ENCODE peak calls at places on chromosome 10, in seven cellular contexts. I is neuronal stem cell, Q is psoas muscle, W is cardiac muscle cell, X is GM23338, P is fibroblast of lung, H is tibial nerve. D is an unnamed sample.

GRCh38 chr10:79098596-79099015 is 29.8 kb downstream of the ZMIZ1 start:
- DNase-seq in P (peak; percentile 88), Q (no peak), H (no peak), X (no peak), I (no peak), W (no peak), D (no peak)

GRCh38 chr10:91453535-91453934 is 43.4 kb downstream of the HECTD2 start:
- DNase-seq in I (no peak), X (no peak), P (no peak), W (no peak), H (no peak), Q (no peak), D (no peak)

GRCh38 chr10:70694410-70695179 is 22.3 kb downstream of the ADAMTS14 start:
- DNase-seq in X (no peak), P (peak; percentile 96), I (no peak), Q (no peak), H (no peak), W (no peak), D (no peak)

GRCh38 chr10:30285970-30286369 is 63.1 kb downstream of the MTPAP start:
- DNase-seq in Q (no peak), I (no peak), W (no peak), X (no peak), P (no peak), H (no peak), D (no peak)

GRCh38 chr10:81116201-81116600 is 578.5 kb downstream of the SH2D4B start:
- DNase-seq in H (no peak), P (no peak), I (no peak), X (no peak), Q (no peak), W (no peak), D (no peak)

GRCh38 chr10:122646511-122647382 is 52.9 kb downstream of the C10orf120 start:
- DNase-seq in W (peak; percentile 17), X (no peak), P (no peak), Q (no peak), I (no peak), H (no peak), D (no peak)

GRCh38 chr10:84208023-84208422 is 13.7 kb downstream of the CDHR1 start:
- DNase-seq in W (no peak), P (no peak), X (no peak), H (no peak), I (no peak), Q (no peak), D (no peak)

GRCh38 chr10:62172465-62172864 is 96.2 kb downstream of the RTKN2 start:
- DNase-seq in Q (no peak), W (no peak), P (no peak), X (no peak), I (no peak), H (no peak), D (no peak)

GRCh38 chr10:12337407-12337806 is 11.9 kb upstream of the CAMK1D start:
- DNase-seq in W (no peak), I (no peak), H (no peak), P (peak; percentile 78), Q (no peak), X (no peak), D (no peak)

GRCh38 chr10:5070648-5071410 is 23.4 kb upstream of the AKR1C3 start:
- DNase-seq in H (no peak), X (no peak), I (no peak), W (no peak), Q (no peak), P (peak; percentile 8), D (no peak)

GRCh38 chr10:71268247-71268691 is 50.8 kb upstream of the SLC29A3 start:
- DNase-seq in P (peak; percentile 59), I (no peak), X (peak; percentile 64), H (no peak), Q (no peak), W (peak; percentile 68), D (no peak)

GRCh38 chr10:101135151-101136006 is 4.3 kb downstream of the TLX1 start:
- DNase-seq in X (no peak), I (no peak), P (no peak), W (no peak), Q (no peak), H (no peak), D (no peak)

GRCh38 chr10:77496941-77497420 is 140.6 kb downstream of the KCNMA1 start:
- DNase-seq in P (peak; percentile 60), X (no peak), H (no peak), W (no peak), I (peak; percentile 26), Q (no peak), D (no peak)

GRCh38 chr10:116756277-116756676 is 13.9 kb upstream of the HSPA12A start:
- DNase-seq in I (no peak), P (no peak), W (no peak), X (no peak), Q (no peak), H (peak; percentile 45), D (peak; percentile 41)

GRCh38 chr10:98418596-98419265 is 3.7 kb upstream of the PYROXD2 start:
- DNase-seq in I (no peak), X (no peak), W (no peak), P (no peak), H (no peak), Q (no peak), D (no peak)

GRCh38 chr10:21363753-21364104 is 161.8 kb downstream of the SKIDA1 start:
- DNase-seq in I (no peak), Q (no peak), P (no peak), X (no peak), W (no peak), H (no peak), D (no peak)

GRCh38 chr10:118981946-118982345 is 47.6 kb upstream of the NANOS1 start:
- DNase-seq in W (no peak), P (no peak), H (no peak), I (no peak), Q (no peak), X (no peak), D (no peak)

GRCh38 chr10:127012071-127012768 is 107.0 kb downstream of the DOCK1 start:
- DNase-seq in P (no peak), X (no peak), H (no peak), W (no peak), Q (no peak), I (no peak), D (no peak)

GRCh38 chr10:84204122-84204521 is 9.8 kb downstream of the CDHR1 start:
- DNase-seq in P (no peak), Q (no peak), H (no peak), I (no peak), X (peak; percentile 74), W (no peak), D (no peak)

GRCh38 chr10:70458329-70459060 is 17.0 kb upstream of the NODAL start:
- DNase-seq in W (peak; percentile 68), Q (peak; percentile 86), H (peak; percentile 41), P (peak; percentile 82), I (peak; percentile 41), X (peak; percentile 63), D (peak; percentile 40)

GRCh38 chr10:75446508-75446907 is 15.1 kb downstream of the LRMDA start:
- DNase-seq in H (no peak), Q (no peak), X (no peak), W (no peak), P (no peak), I (no peak), D (no peak)

GRCh38 chr10:122986340-122986739 is 6.1 kb downstream of the PSTK start:
- DNase-seq in Q (no peak), X (no peak), W (no peak), I (no peak), H (no peak), P (peak; percentile 10), D (no peak)

GRCh38 chr10:4306871-4307270 is 519.1 kb upstream of the AKR1E2 start:
- DNase-seq in P (no peak), X (no peak), H (no peak), W (no peak), Q (no peak), I (no peak), D (no peak)

GRCh38 chr10:26622891-26623290 is 74.6 kb upstream of the PDSS1 start:
- DNase-seq in I (no peak), H (no peak), X (no peak), P (no peak), Q (no peak), W (no peak), D (no peak)
- H3K27ac ChIP-seq in I (no peak overlapping the region), H (no peak overlapping the region), X (no peak overlapping the region), P (no peak overlapping the region), Q (no peak overlapping the region), W (no peak overlapping the region), D (no peak overlapping the region)

GRCh38 chr10:130935897-130936550 is 375.5 kb downstream of the TCERG1L start:
- DNase-seq in P (no peak), H (no peak), X (no peak), Q (no peak), I (no peak), W (no peak), D (no peak)
- H3K27ac ChIP-seq in P (no peak overlapping the region), H (no peak overlapping the region), X (no peak overlapping the region), Q (no peak overlapping the region), I (no peak overlapping the region), W (no peak overlapping the region), D (no peak overlapping the region)

GRCh38 chr10:103706760-103707159 is 148.6 kb downstream of the SH3PXD2A start:
- DNase-seq in X (peak; percentile 40), I (no peak), Q (no peak), H (no peak), W (no peak), P (no peak), D (no peak)
- H3K27ac ChIP-seq in X (no peak overlapping the region), I (no peak overlapping the region), Q (no peak overlapping the region), H (no peak overlapping the region), W (no peak overlapping the region), P (no peak overlapping the region), D (peak overlapping the region; percentile 3)

DNA sequence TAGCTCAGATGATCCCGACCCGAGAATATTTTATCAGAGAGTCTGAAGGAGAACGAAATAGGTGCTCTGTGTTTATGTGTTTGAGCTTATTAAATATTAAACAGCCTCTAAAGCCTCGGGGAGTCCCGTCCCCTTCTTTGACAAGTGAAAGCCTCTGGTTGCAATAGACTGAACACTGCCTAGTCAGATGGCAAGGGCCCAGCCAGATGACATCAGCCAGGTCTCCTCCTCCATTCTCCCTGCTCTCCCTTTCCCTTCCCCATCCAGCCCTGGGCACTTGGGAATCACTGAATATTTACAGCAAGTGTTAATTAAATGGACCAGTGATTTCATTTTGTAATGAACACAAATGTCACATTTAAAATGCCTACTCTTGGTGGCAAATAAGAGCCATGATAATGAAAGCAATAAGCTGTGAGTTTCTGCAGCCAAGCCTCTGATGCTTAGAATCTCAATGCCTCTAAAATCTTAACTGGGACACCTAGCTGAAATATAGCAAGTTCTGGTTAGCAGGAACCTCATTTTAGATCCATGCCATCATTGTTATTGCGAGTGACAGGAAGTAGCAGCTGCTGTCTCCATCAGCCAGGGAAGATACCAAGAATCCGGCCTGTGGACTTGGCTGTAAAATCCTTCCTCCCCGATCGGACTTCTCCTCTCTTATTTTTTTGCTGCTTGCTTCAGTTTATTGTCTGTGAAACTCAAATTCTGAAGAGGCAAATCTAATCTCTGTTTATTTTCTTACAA is 202.1 kb downstream of the PRPF18 start:
- DNase-seq in W (no peak), P (peak; percentile 66), H (peak; percentile 54), I (no peak), X (no peak), Q (peak; percentile 71), D (no peak)
- H3K27ac ChIP-seq in W (no peak overlapping the region), P (peak overlapping the region; percentile 40), H (peak overlapping the region; percentile 67), I (no peak overlapping the region), X (peak overlapping the region; percentile 83), Q (peak overlapping the region; percentile 13), D (peak overlapping the region; percentile 27)

GRCh38 chr10:95352684-95353083 is 61.9 kb upstream of the PDLIM1 start:
- DNase-seq in Q (no peak), H (no peak), P (no peak), X (no peak), I (no peak), W (no peak), D (no peak)
- H3K27ac ChIP-seq in Q (peak overlapping the region; percentile 24), H (no peak overlapping the region), P (no peak overlapping the region), X (no peak overlapping the region), I (no peak overlapping the region), W (no peak overlapping the region), D (no peak overlapping the region)